ENCODE peak calls at places on chromosomes 1 and 21, in six cellular contexts. One of them, this sample, is unnamed. For H3K4me1, the result is how much of the 10 kb centered on the place peaks cover.

GRCh38 chr1:229853751-229854150 is 213.3 kb upstream of the GALNT2 start:
- DNase-seq in sigmoid colon: no peak
- DNase-seq in endothelial cell of umbilical vein: no peak
- DNase-seq in prostate gland: no peak
- DNase-seq in spleen: no peak
- DNase-seq in GM12878: no peak
- DNase-seq in this sample: no peak

GRCh38 chr1:56484695-56485094 is 94.7 kb downstream of the PLPP3 start:
- DNase-seq in sigmoid colon: no peak
- DNase-seq in endothelial cell of umbilical vein: no peak
- DNase-seq in prostate gland: no peak
- DNase-seq in spleen: no peak
- DNase-seq in GM12878: no peak
- DNase-seq in this sample: no peak

GRCh38 chr1:26132128-26132824 is 20.7 kb downstream of the PDIK1L start:
- DNase-seq in sigmoid colon: no peak
- DNase-seq in endothelial cell of umbilical vein: no peak
- DNase-seq in prostate gland: no peak
- DNase-seq in spleen: no peak
- DNase-seq in GM12878: no peak
- DNase-seq in this sample: no peak

GRCh38 chr1:162564762-162565218 is 3.3 kb downstream of the UAP1 start:
- DNase-seq in sigmoid colon: no peak
- DNase-seq in endothelial cell of umbilical vein: no peak
- DNase-seq in prostate gland: no peak
- DNase-seq in spleen: no peak
- DNase-seq in GM12878: no peak
- DNase-seq in this sample: no peak

GRCh38 chr1:200640373-200641174 is 20.0 kb upstream of the KIF14 start:
- DNase-seq in sigmoid colon: no peak
- DNase-seq in endothelial cell of umbilical vein: peak
- DNase-seq in prostate gland: no peak
- DNase-seq in spleen: no peak
- DNase-seq in GM12878: no peak
- DNase-seq in this sample: no peak

GRCh38 chr1:208387908-208388756 is 143.9 kb upstream of the PLXNA2 start:
- DNase-seq in sigmoid colon: no peak
- DNase-seq in endothelial cell of umbilical vein: no peak
- DNase-seq in prostate gland: no peak
- DNase-seq in spleen: no peak
- DNase-seq in GM12878: no peak
- DNase-seq in this sample: no peak

GRCh38 chr1:5390497-5390896 is 601.7 kb downstream of the NPHP4 start:
- DNase-seq in sigmoid colon: no peak
- DNase-seq in endothelial cell of umbilical vein: no peak
- DNase-seq in prostate gland: no peak
- DNase-seq in spleen: no peak
- DNase-seq in GM12878: no peak
- DNase-seq in this sample: no peak

GRCh38 chr1:209600541-209600940 is 17.0 kb downstream of the CAMK1G start:
- DNase-seq in sigmoid colon: no peak
- DNase-seq in endothelial cell of umbilical vein: no peak
- DNase-seq in prostate gland: no peak
- DNase-seq in spleen: no peak
- DNase-seq in GM12878: no peak
- DNase-seq in this sample: no peak

GRCh38 chr1:206770531-206771352 is at the start of gene IL19:
- DNase-seq in sigmoid colon: peak
- DNase-seq in endothelial cell of umbilical vein: no peak
- DNase-seq in prostate gland: no peak
- DNase-seq in spleen: no peak
- DNase-seq in GM12878: no peak
- DNase-seq in this sample: no peak

GRCh38 chr1:152050886-152051764 is 14.3 kb upstream of the S100A11 start:
- DNase-seq in sigmoid colon: no peak
- DNase-seq in endothelial cell of umbilical vein: no peak
- DNase-seq in prostate gland: peak
- DNase-seq in spleen: no peak
- DNase-seq in GM12878: no peak
- DNase-seq in this sample: no peak

GRCh38 chr1:186754542-186755150 is 74.1 kb upstream of the PLA2G4A start:
- DNase-seq in sigmoid colon: no peak
- DNase-seq in endothelial cell of umbilical vein: no peak
- DNase-seq in prostate gland: no peak
- DNase-seq in spleen: no peak
- DNase-seq in GM12878: no peak
- DNase-seq in this sample: no peak

GRCh38 chr1:2108213-2108876 is 58.1 kb downstream of the PRKCZ start:
- DNase-seq in sigmoid colon: no peak
- DNase-seq in endothelial cell of umbilical vein: no peak
- DNase-seq in prostate gland: no peak
- DNase-seq in spleen: no peak
- DNase-seq in GM12878: no peak
- DNase-seq in this sample: no peak

GRCh38 chr21:45267390-45267760 is 20.3 kb downstream of the POFUT2 start:
- DNase-seq in sigmoid colon: peak
- DNase-seq in endothelial cell of umbilical vein: no peak
- DNase-seq in prostate gland: no peak
- DNase-seq in spleen: peak
- DNase-seq in GM12878: no peak
- DNase-seq in this sample: no peak

GRCh38 chr1:160046494-160047115 is 14.8 kb upstream of the PIGM start:
- DNase-seq in sigmoid colon: peak
- DNase-seq in endothelial cell of umbilical vein: peak
- DNase-seq in prostate gland: peak
- DNase-seq in spleen: no peak
- DNase-seq in GM12878: no peak
- DNase-seq in this sample: peak

GRCh38 chr1:240491796-240492195 is 120.2 kb downstream of the GREM2 start:
- DNase-seq in sigmoid colon: no peak
- DNase-seq in endothelial cell of umbilical vein: no peak
- DNase-seq in prostate gland: no peak
- DNase-seq in spleen: no peak
- DNase-seq in GM12878: no peak
- DNase-seq in this sample: no peak

GRCh38 chr1:235622933-235623790 is 26.4 kb downstream of the GNG4 start:
- DNase-seq in sigmoid colon: no peak
- DNase-seq in endothelial cell of umbilical vein: no peak
- DNase-seq in prostate gland: no peak
- DNase-seq in spleen: no peak
- DNase-seq in GM12878: no peak
- DNase-seq in this sample: no peak

GRCh38 chr1:77533660-77534295 is 148.7 kb downstream of the ZZZ3 start:
- DNase-seq in sigmoid colon: peak
- DNase-seq in endothelial cell of umbilical vein: peak
- DNase-seq in prostate gland: peak
- DNase-seq in spleen: peak
- DNase-seq in GM12878: no peak
- DNase-seq in this sample: no peak

GRCh38 chr1:194469282-194469681 is 1282.9 kb upstream of the B3GALT2 start:
- DNase-seq in sigmoid colon: no peak
- DNase-seq in endothelial cell of umbilical vein: no peak
- DNase-seq in prostate gland: no peak
- DNase-seq in spleen: no peak
- DNase-seq in GM12878: no peak
- DNase-seq in this sample: no peak

GRCh38 chr1:212432163-212432705 is 486 bp upstream of the NENF start:
- DNase-seq in sigmoid colon: no peak
- DNase-seq in endothelial cell of umbilical vein: no peak
- DNase-seq in prostate gland: no peak
- DNase-seq in spleen: no peak
- DNase-seq in GM12878: no peak
- DNase-seq in this sample: no peak

GRCh38 chr1:112754116-112754628 is 39.0 kb upstream of the PPM1J start:
- DNase-seq in sigmoid colon: no peak
- DNase-seq in endothelial cell of umbilical vein: no peak
- DNase-seq in prostate gland: no peak
- DNase-seq in spleen: no peak
- DNase-seq in GM12878: no peak
- DNase-seq in this sample: no peak

GRCh38 chr21:43639470-43640178 is 19.7 kb downstream of the HSF2BP start:
- DNase-seq in sigmoid colon: no peak
- DNase-seq in endothelial cell of umbilical vein: no peak
- DNase-seq in prostate gland: no peak
- DNase-seq in spleen: no peak
- DNase-seq in GM12878: no peak
- DNase-seq in this sample: no peak

GRCh38 chr1:26353210-26353859 is 595 bp downstream of the CRYBG2 start:
- DNase-seq in sigmoid colon: no peak
- DNase-seq in endothelial cell of umbilical vein: no peak
- DNase-seq in prostate gland: no peak
- DNase-seq in spleen: no peak
- DNase-seq in GM12878: no peak
- DNase-seq in this sample: no peak

GRCh38 chr1:61337471-61337870 is 255.1 kb downstream of the NFIA start:
- DNase-seq in sigmoid colon: no peak
- DNase-seq in endothelial cell of umbilical vein: peak
- DNase-seq in prostate gland: no peak
- DNase-seq in spleen: no peak
- DNase-seq in GM12878: no peak
- DNase-seq in this sample: no peak

GRCh38 chr21:37437376-37438080 is 71.0 kb downstream of the DYRK1A start:
- DNase-seq in sigmoid colon: no peak
- DNase-seq in endothelial cell of umbilical vein: no peak
- DNase-seq in prostate gland: no peak
- DNase-seq in spleen: no peak
- DNase-seq in GM12878: no peak
- DNase-seq in this sample: no peak

GRCh38 chr1:51044199-51044598 is 57.8 kb upstream of the C1orf185 start:
- DNase-seq in sigmoid colon: no peak
- DNase-seq in endothelial cell of umbilical vein: no peak
- DNase-seq in prostate gland: no peak
- DNase-seq in spleen: no peak
- DNase-seq in GM12878: no peak
- DNase-seq in this sample: no peak

GRCh38 chr21:36245649-36246048 is 74.3 kb upstream of the MORC3 start:
- DNase-seq in sigmoid colon: no peak
- DNase-seq in endothelial cell of umbilical vein: no peak
- DNase-seq in prostate gland: no peak
- DNase-seq in spleen: no peak
- DNase-seq in GM12878: no peak
- DNase-seq in this sample: no peak

GRCh38 chr1:71298633-71299032 is 217.8 kb upstream of the ZRANB2 start:
- DNase-seq in sigmoid colon: peak
- DNase-seq in endothelial cell of umbilical vein: no peak
- DNase-seq in prostate gland: no peak
- DNase-seq in spleen: no peak
- DNase-seq in GM12878: no peak
- DNase-seq in this sample: no peak

DNA sequence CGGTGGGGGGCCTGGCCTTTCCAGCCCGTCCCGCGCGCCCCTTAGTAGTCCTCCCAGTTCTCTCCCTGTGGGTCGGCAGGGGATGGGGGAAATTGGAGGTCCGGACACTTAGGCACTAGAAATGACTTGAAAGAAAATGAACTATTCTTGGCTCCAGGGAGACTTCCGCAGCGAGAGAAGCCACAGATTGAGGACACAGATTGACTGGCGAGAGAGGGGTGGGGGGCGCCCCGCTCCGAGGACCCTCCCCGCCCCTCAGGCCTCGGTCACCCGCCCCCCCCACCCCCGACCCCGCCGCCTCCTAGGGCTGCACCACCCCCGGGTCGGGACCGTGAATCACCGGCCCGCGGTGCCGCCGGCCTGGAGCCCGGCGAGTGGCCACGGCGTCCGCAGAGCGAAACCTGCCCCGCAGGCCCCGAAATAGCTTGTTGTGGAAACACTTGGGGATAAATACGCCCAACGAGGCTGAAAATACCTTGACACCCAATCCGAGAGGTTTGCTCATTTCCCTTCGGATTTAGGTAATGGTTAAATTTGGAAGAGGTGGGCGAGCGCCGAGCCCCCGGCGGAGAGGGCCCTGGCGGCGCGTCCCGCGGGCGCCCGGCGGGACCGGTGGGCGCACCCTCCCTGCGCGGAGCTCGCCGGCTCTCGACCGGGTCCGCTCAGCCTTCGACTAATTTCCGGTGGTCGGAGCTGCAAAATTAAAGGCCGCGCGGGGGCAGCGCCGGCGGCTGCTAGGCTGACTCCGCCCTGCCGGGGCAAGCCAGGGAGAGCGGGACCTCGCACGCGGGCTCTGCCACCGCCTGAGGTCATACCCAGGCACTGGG is at the start of gene GFI1:
- DNase-seq in sigmoid colon: no peak
- DNase-seq in endothelial cell of umbilical vein: no peak
- DNase-seq in prostate gland: no peak
- DNase-seq in spleen: peak
- DNase-seq in GM12878: no peak
- DNase-seq in this sample: no peak
- TF ChIP-seq POLR2AphosphoS5 in sigmoid colon: no peak
- TF ChIP-seq POLR2AphosphoS5 in endothelial cell of umbilical vein: no peak
- TF ChIP-seq POLR2AphosphoS5 in prostate gland: no peak
- TF ChIP-seq POLR2AphosphoS5 in spleen: peak
- TF ChIP-seq POLR2AphosphoS5 in GM12878: no peak
- TF ChIP-seq POLR2AphosphoS5 in this sample: no peak

GRCh38 chr1:116390195-116390594 is 17.2 kb downstream of the ATP1A1 start:
- DNase-seq in sigmoid colon: no peak
- DNase-seq in endothelial cell of umbilical vein: no peak
- DNase-seq in prostate gland: no peak
- DNase-seq in spleen: no peak
- DNase-seq in GM12878: no peak
- DNase-seq in this sample: no peak
- H3K4me1 ChIP-seq in sigmoid colon: under half
- H3K4me1 ChIP-seq in endothelial cell of umbilical vein: under half
- H3K4me1 ChIP-seq in prostate gland: under half
- H3K4me1 ChIP-seq in spleen: under half
- H3K4me1 ChIP-seq in GM12878: under half
- H3K4me1 ChIP-seq in this sample: under half

GRCh38 chr1:91633438-91633837 is 132.8 kb downstream of the CDC7 start:
- DNase-seq in sigmoid colon: no peak
- DNase-seq in endothelial cell of umbilical vein: no peak
- DNase-seq in prostate gland: no peak
- DNase-seq in spleen: no peak
- DNase-seq in GM12878: no peak
- DNase-seq in this sample: no peak

GRCh38 chr1:91637539-91637994 is 136.9 kb downstream of the CDC7 start:
- DNase-seq in sigmoid colon: no peak
- DNase-seq in endothelial cell of umbilical vein: peak
- DNase-seq in prostate gland: no peak
- DNase-seq in spleen: peak
- DNase-seq in GM12878: no peak
- DNase-seq in this sample: no peak

GRCh38 chr1:91630803-91631202 is 130.2 kb downstream of the CDC7 start:
- DNase-seq in sigmoid colon: no peak
- DNase-seq in endothelial cell of umbilical vein: no peak
- DNase-seq in prostate gland: no peak
- DNase-seq in spleen: no peak
- DNase-seq in GM12878: no peak
- DNase-seq in this sample: no peak

GRCh38 chr1:91631718-91632330 is 131.2 kb downstream of the CDC7 start:
- DNase-seq in sigmoid colon: no peak
- DNase-seq in endothelial cell of umbilical vein: no peak
- DNase-seq in prostate gland: no peak
- DNase-seq in spleen: no peak
- DNase-seq in GM12878: no peak
- DNase-seq in this sample: no peak

GRCh38 chr1:91635763-91636162 is 135.1 kb downstream of the CDC7 start:
- DNase-seq in sigmoid colon: no peak
- DNase-seq in endothelial cell of umbilical vein: no peak
- DNase-seq in prostate gland: no peak
- DNase-seq in spleen: no peak
- DNase-seq in GM12878: no peak
- DNase-seq in this sample: no peak
- TF ChIP-seq CTCF in sigmoid colon: no peak
- TF ChIP-seq CTCF in endothelial cell of umbilical vein: no peak
- TF ChIP-seq CTCF in prostate gland: no peak
- TF ChIP-seq CTCF in spleen: no peak
- TF ChIP-seq CTCF in GM12878: no peak
- TF ChIP-seq CTCF in this sample: no peak

GRCh38 chr1:22056043-22056442 is 3.5 kb downstream of the CDC42 start:
- DNase-seq in sigmoid colon: no peak
- DNase-seq in endothelial cell of umbilical vein: no peak
- DNase-seq in prostate gland: no peak
- DNase-seq in spleen: no peak
- DNase-seq in GM12878: no peak
- DNase-seq in this sample: no peak
- TF ChIP-seq POLR2AphosphoS5 in sigmoid colon: no peak
- TF ChIP-seq POLR2AphosphoS5 in endothelial cell of umbilical vein: no peak
- TF ChIP-seq POLR2AphosphoS5 in prostate gland: no peak
- TF ChIP-seq POLR2AphosphoS5 in spleen: no peak
- TF ChIP-seq POLR2AphosphoS5 in GM12878: no peak
- TF ChIP-seq POLR2AphosphoS5 in this sample: no peak